ENCODE peak calls at places on chromosomes 7 and 10, in ten cellular contexts. One of them, this sample, is unnamed.

GRCh38 chr10:60350400-60350799 is 39.3 kb downstream of the ANK3 start:
- DNase-seq in choroid plexus epithelial cell: peak; percentile 69
- DNase-seq in suprapubic skin: no peak
- DNase-seq in endothelial cell: no peak
- DNase-seq in CD14-positive monocyte: no peak
- DNase-seq in sigmoid colon: no peak
- DNase-seq in left ventricle myocardium inferior: no peak
- DNase-seq in astrocyte of the spinal cord: peak; percentile 45
- DNase-seq in GM20000: no peak
- DNase-seq in heart right ventricle: no peak
- DNase-seq in this sample: no peak

GRCh38 chr10:111004016-111004415 is 72.8 kb upstream of the ADRA2A start:
- DNase-seq in choroid plexus epithelial cell: no peak
- DNase-seq in suprapubic skin: no peak
- DNase-seq in endothelial cell: no peak
- DNase-seq in CD14-positive monocyte: no peak
- DNase-seq in sigmoid colon: no peak
- DNase-seq in left ventricle myocardium inferior: no peak
- DNase-seq in astrocyte of the spinal cord: no peak
- DNase-seq in GM20000: no peak
- DNase-seq in heart right ventricle: no peak
- DNase-seq in this sample: no peak

GRCh38 chr10:91613411-91614253 is 19.2 kb downstream of the PPP1R3C start:
- DNase-seq in choroid plexus epithelial cell: peak; percentile 84
- DNase-seq in suprapubic skin: no peak
- DNase-seq in endothelial cell: no peak
- DNase-seq in CD14-positive monocyte: no peak
- DNase-seq in sigmoid colon: no peak
- DNase-seq in left ventricle myocardium inferior: no peak
- DNase-seq in astrocyte of the spinal cord: peak; percentile 95
- DNase-seq in GM20000: no peak
- DNase-seq in heart right ventricle: no peak
- DNase-seq in this sample: no peak

GRCh38 chr7:108662783-108663182 is 93.1 kb downstream of the DNAJB9 start:
- DNase-seq in choroid plexus epithelial cell: no peak
- DNase-seq in suprapubic skin: no peak
- DNase-seq in endothelial cell: no peak
- DNase-seq in CD14-positive monocyte: no peak
- DNase-seq in sigmoid colon: no peak
- DNase-seq in left ventricle myocardium inferior: no peak
- DNase-seq in astrocyte of the spinal cord: no peak
- DNase-seq in GM20000: no peak
- DNase-seq in heart right ventricle: no peak
- DNase-seq in this sample: no peak

GRCh38 chr10:43222296-43222695 is 44.6 kb downstream of the RASGEF1A start:
- DNase-seq in choroid plexus epithelial cell: no peak
- DNase-seq in suprapubic skin: no peak
- DNase-seq in endothelial cell: no peak
- DNase-seq in CD14-positive monocyte: peak; percentile 30
- DNase-seq in sigmoid colon: peak; percentile 36
- DNase-seq in left ventricle myocardium inferior: no peak
- DNase-seq in astrocyte of the spinal cord: no peak
- DNase-seq in GM20000: no peak
- DNase-seq in heart right ventricle: no peak
- DNase-seq in this sample: peak; percentile 20

GRCh38 chr7:74199551-74200355 is 10.1 kb upstream of the LAT2 start:
- DNase-seq in choroid plexus epithelial cell: peak; percentile 47
- DNase-seq in suprapubic skin: peak; percentile 50
- DNase-seq in endothelial cell: no peak
- DNase-seq in CD14-positive monocyte: no peak
- DNase-seq in sigmoid colon: no peak
- DNase-seq in left ventricle myocardium inferior: no peak
- DNase-seq in astrocyte of the spinal cord: peak; percentile 25
- DNase-seq in GM20000: no peak
- DNase-seq in heart right ventricle: no peak
- DNase-seq in this sample: no peak

GRCh38 chr10:122786269-122786668 is 59.4 kb downstream of the CUZD1 start:
- DNase-seq in choroid plexus epithelial cell: peak; percentile 25
- DNase-seq in suprapubic skin: peak; percentile 43
- DNase-seq in endothelial cell: peak; percentile 52
- DNase-seq in CD14-positive monocyte: no peak
- DNase-seq in sigmoid colon: no peak
- DNase-seq in left ventricle myocardium inferior: no peak
- DNase-seq in astrocyte of the spinal cord: peak; percentile 10
- DNase-seq in GM20000: peak; percentile 52
- DNase-seq in heart right ventricle: no peak
- DNase-seq in this sample: no peak

GRCh38 chr7:2553108-2553507 is 2.2 kb downstream of the BRAT1 start:
- DNase-seq in choroid plexus epithelial cell: no peak
- DNase-seq in suprapubic skin: no peak
- DNase-seq in endothelial cell: no peak
- DNase-seq in CD14-positive monocyte: no peak
- DNase-seq in sigmoid colon: peak; percentile 50
- DNase-seq in left ventricle myocardium inferior: no peak
- DNase-seq in astrocyte of the spinal cord: no peak
- DNase-seq in GM20000: no peak
- DNase-seq in heart right ventricle: no peak
- DNase-seq in this sample: no peak

GRCh38 chr7:82559203-82559805 is 115.7 kb upstream of the CACNA2D1 start:
- DNase-seq in choroid plexus epithelial cell: peak; percentile 35
- DNase-seq in suprapubic skin: no peak
- DNase-seq in endothelial cell: peak; percentile 18
- DNase-seq in CD14-positive monocyte: no peak
- DNase-seq in sigmoid colon: no peak
- DNase-seq in left ventricle myocardium inferior: no peak
- DNase-seq in astrocyte of the spinal cord: no peak
- DNase-seq in GM20000: no peak
- DNase-seq in heart right ventricle: no peak
- DNase-seq in this sample: no peak

DNA sequence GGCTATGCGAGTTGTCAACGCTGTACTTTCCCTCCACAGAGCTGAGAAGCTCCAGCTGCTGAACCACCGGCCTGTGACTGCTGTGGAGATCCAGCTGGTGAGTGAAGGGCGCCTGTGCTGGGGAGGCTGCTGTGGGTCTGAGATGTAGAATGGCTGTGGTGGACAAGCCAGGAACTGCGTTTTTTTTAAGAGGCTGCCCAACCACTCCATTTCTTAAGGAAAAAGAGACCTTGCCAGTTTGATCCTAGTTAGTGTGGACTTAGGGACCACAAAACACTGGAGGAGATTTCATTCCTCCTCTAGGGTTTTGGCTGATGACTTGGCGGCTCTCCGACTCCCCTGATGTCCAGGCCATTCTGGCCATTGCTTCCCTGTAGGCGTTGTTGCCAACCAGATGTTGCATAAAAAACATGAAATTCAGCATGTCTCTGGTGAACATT is 30.8 kb downstream of the CRCP start:
- DNase-seq in choroid plexus epithelial cell: peak; percentile 87
- DNase-seq in suprapubic skin: peak; percentile 83
- DNase-seq in endothelial cell: no peak
- DNase-seq in CD14-positive monocyte: no peak
- DNase-seq in sigmoid colon: peak; percentile 91
- DNase-seq in left ventricle myocardium inferior: peak; percentile 75
- DNase-seq in astrocyte of the spinal cord: no peak
- DNase-seq in GM20000: no peak
- DNase-seq in heart right ventricle: peak; percentile 60
- DNase-seq in this sample: peak; percentile 86
- TF ChIP-seq CTCF in choroid plexus epithelial cell: peak; percentile 15
- TF ChIP-seq CTCF in suprapubic skin: no peak
- TF ChIP-seq CTCF in endothelial cell: no peak
- TF ChIP-seq CTCF in CD14-positive monocyte: no peak
- TF ChIP-seq CTCF in sigmoid colon: no peak
- TF ChIP-seq CTCF in left ventricle myocardium inferior: peak; percentile 15
- TF ChIP-seq CTCF in astrocyte of the spinal cord: no peak
- TF ChIP-seq CTCF in GM20000: no peak
- TF ChIP-seq CTCF in heart right ventricle: no peak
- TF ChIP-seq CTCF in this sample: no peak

DNA sequence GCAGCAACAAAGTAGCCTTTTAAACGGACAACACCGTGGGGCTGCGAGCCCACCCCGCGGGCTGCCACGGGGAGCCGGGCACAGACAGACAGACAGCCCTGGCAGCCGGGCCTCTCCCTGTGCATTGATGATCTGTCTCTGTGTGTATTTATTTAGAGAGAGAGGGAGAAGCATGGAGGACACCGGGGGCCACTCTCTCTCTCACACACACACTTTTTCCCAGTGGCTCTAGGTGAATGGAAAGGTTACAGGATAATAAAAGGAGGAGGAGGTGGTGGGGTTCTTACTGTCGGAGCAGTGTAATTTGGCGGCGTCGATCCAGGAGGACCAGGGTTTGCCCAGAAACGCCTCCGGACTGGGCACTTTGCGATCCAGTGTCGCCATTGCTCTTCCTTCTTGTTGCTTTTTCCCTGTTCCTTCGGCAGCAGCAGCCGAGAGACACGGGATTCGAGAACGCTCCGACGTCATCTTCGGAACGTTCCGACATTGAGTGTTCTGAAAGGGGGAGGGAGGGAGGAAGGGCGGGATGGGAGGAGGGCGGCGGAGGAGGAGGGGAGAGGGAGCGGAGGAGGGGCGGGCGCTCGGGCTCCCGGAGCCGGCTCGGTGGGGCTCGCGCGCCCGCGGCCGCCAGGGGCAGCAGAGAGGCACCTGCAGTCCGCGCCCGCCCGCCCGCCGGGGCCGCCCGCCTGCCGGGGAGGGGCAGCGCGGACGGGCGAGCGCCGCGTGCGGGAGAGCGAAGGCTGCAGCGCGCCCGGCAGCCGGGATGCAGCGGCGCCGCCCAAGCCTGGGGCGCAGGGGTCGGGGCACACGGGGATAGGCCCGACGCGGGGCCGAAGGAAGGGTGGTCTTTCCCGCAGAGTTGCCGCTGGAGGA is at the start of gene ATXN7L1:
- DNase-seq in choroid plexus epithelial cell: peak; percentile 99
- DNase-seq in suprapubic skin: peak; percentile 97
- DNase-seq in endothelial cell: peak; percentile 99
- DNase-seq in CD14-positive monocyte: peak; percentile 95
- DNase-seq in sigmoid colon: peak; percentile 98
- DNase-seq in left ventricle myocardium inferior: peak; percentile 94
- DNase-seq in astrocyte of the spinal cord: peak; percentile 98
- DNase-seq in GM20000: peak; percentile 91
- DNase-seq in heart right ventricle: peak; percentile 94
- DNase-seq in this sample: peak; percentile 97
- TF ChIP-seq CTCF in choroid plexus epithelial cell: no peak
- TF ChIP-seq CTCF in suprapubic skin: peak; percentile 85
- TF ChIP-seq CTCF in endothelial cell: peak; percentile 21
- TF ChIP-seq CTCF in CD14-positive monocyte: peak; percentile 52
- TF ChIP-seq CTCF in sigmoid colon: peak; percentile 48
- TF ChIP-seq CTCF in left ventricle myocardium inferior: peak; percentile 71
- TF ChIP-seq CTCF in astrocyte of the spinal cord: peak; percentile 41
- TF ChIP-seq CTCF in GM20000: peak; percentile 78
- TF ChIP-seq CTCF in heart right ventricle: peak; percentile 89
- TF ChIP-seq CTCF in this sample: peak; percentile 59

GRCh38 chr7:21169667-21170605 is 257.9 kb upstream of the SP4 start:
- DNase-seq in choroid plexus epithelial cell: no peak
- DNase-seq in suprapubic skin: no peak
- DNase-seq in endothelial cell: no peak
- DNase-seq in CD14-positive monocyte: no peak
- DNase-seq in sigmoid colon: no peak
- DNase-seq in left ventricle myocardium inferior: no peak
- DNase-seq in astrocyte of the spinal cord: no peak
- DNase-seq in GM20000: no peak
- DNase-seq in heart right ventricle: no peak
- DNase-seq in this sample: peak; percentile 64

DNA sequence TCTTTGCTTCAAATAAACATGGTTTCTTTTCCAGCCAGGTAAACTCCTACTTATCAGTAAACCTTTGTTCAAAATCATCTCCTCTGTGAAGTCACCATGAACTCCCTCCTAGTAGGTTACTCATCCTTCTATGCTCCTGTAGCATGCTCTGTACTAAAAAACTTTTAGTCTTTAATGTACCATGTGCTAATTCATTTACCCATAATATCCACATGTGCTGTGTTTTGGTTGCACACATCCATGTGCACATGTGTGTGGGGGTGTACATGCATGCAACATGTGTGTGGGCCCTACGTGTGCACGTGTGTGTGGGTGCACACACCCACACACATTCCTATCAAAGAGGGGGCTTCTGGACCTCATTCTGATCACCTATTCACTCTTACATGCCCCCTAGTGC is 259.9 kb upstream of the SP4 start:
- DNase-seq in choroid plexus epithelial cell: no peak
- DNase-seq in suprapubic skin: no peak
- DNase-seq in endothelial cell: no peak
- DNase-seq in CD14-positive monocyte: no peak
- DNase-seq in sigmoid colon: no peak
- DNase-seq in left ventricle myocardium inferior: no peak
- DNase-seq in astrocyte of the spinal cord: no peak
- DNase-seq in GM20000: no peak
- DNase-seq in heart right ventricle: no peak
- DNase-seq in this sample: no peak
- TF ChIP-seq CTCF in choroid plexus epithelial cell: no peak
- TF ChIP-seq CTCF in suprapubic skin: no peak
- TF ChIP-seq CTCF in endothelial cell: no peak
- TF ChIP-seq CTCF in CD14-positive monocyte: no peak
- TF ChIP-seq CTCF in sigmoid colon: no peak
- TF ChIP-seq CTCF in left ventricle myocardium inferior: no peak
- TF ChIP-seq CTCF in astrocyte of the spinal cord: no peak
- TF ChIP-seq CTCF in GM20000: no peak
- TF ChIP-seq CTCF in heart right ventricle: no peak
- TF ChIP-seq CTCF in this sample: no peak

GRCh38 chr10:62244785-62245595 is 23.7 kb downstream of the RTKN2 start:
- DNase-seq in choroid plexus epithelial cell: peak; percentile 90
- DNase-seq in suprapubic skin: no peak
- DNase-seq in endothelial cell: peak; percentile 31
- DNase-seq in CD14-positive monocyte: no peak
- DNase-seq in sigmoid colon: no peak
- DNase-seq in left ventricle myocardium inferior: no peak
- DNase-seq in astrocyte of the spinal cord: peak; percentile 80
- DNase-seq in GM20000: peak; percentile 42
- DNase-seq in heart right ventricle: no peak
- DNase-seq in this sample: no peak

GRCh38 chr10:62250594-62251198 is 17.9 kb downstream of the RTKN2 start:
- DNase-seq in choroid plexus epithelial cell: peak; percentile 66
- DNase-seq in suprapubic skin: no peak
- DNase-seq in endothelial cell: no peak
- DNase-seq in CD14-positive monocyte: peak; percentile 47
- DNase-seq in sigmoid colon: no peak
- DNase-seq in left ventricle myocardium inferior: no peak
- DNase-seq in astrocyte of the spinal cord: peak; percentile 47
- DNase-seq in GM20000: no peak
- DNase-seq in heart right ventricle: no peak
- DNase-seq in this sample: no peak

GRCh38 chr10:62249974-62250373 is 18.7 kb downstream of the RTKN2 start:
- DNase-seq in choroid plexus epithelial cell: no peak
- DNase-seq in suprapubic skin: no peak
- DNase-seq in endothelial cell: no peak
- DNase-seq in CD14-positive monocyte: no peak
- DNase-seq in sigmoid colon: no peak
- DNase-seq in left ventricle myocardium inferior: no peak
- DNase-seq in astrocyte of the spinal cord: no peak
- DNase-seq in GM20000: no peak
- DNase-seq in heart right ventricle: no peak
- DNase-seq in this sample: no peak

GRCh38 chr10:62252051-62252450 is 16.6 kb downstream of the RTKN2 start:
- DNase-seq in choroid plexus epithelial cell: no peak
- DNase-seq in suprapubic skin: no peak
- DNase-seq in endothelial cell: no peak
- DNase-seq in CD14-positive monocyte: no peak
- DNase-seq in sigmoid colon: no peak
- DNase-seq in left ventricle myocardium inferior: no peak
- DNase-seq in astrocyte of the spinal cord: no peak
- DNase-seq in GM20000: no peak
- DNase-seq in heart right ventricle: no peak
- DNase-seq in this sample: no peak

GRCh38 chr10:62248465-62248864 is 20.2 kb downstream of the RTKN2 start:
- DNase-seq in choroid plexus epithelial cell: peak; percentile 47
- DNase-seq in suprapubic skin: no peak
- DNase-seq in endothelial cell: no peak
- DNase-seq in CD14-positive monocyte: no peak
- DNase-seq in sigmoid colon: no peak
- DNase-seq in left ventricle myocardium inferior: no peak
- DNase-seq in astrocyte of the spinal cord: peak; percentile 35
- DNase-seq in GM20000: no peak
- DNase-seq in heart right ventricle: no peak
- DNase-seq in this sample: no peak
- TF ChIP-seq CTCF in choroid plexus epithelial cell: peak; percentile 49
- TF ChIP-seq CTCF in suprapubic skin: no peak
- TF ChIP-seq CTCF in endothelial cell: no peak
- TF ChIP-seq CTCF in CD14-positive monocyte: peak; percentile 36
- TF ChIP-seq CTCF in sigmoid colon: no peak
- TF ChIP-seq CTCF in left ventricle myocardium inferior: no peak
- TF ChIP-seq CTCF in astrocyte of the spinal cord: peak; percentile 44
- TF ChIP-seq CTCF in GM20000: no peak
- TF ChIP-seq CTCF in heart right ventricle: no peak
- TF ChIP-seq CTCF in this sample: no peak

This sample was measured in kidney.